ENCODE peak calls at places on chromosomes 4 and X, in ten cellular contexts. P, A, V, K, G, I, O, B, S and E are unnamed samples.

GRCh38 chr4:25879091-25879584 is 16.4 kb upstream of the SEL1L3 start:
- DNase-seq in S (no peak), G (no peak), K (no peak), O (no peak), A (no peak), V (no peak), I (no peak), P (no peak), B (no peak), E (no peak)

GRCh38 chr4:58767598-58767997 is 1657.4 kb upstream of the IGFBP7 start:
- DNase-seq in G (no peak), O (no peak), B (no peak), S (no peak), A (no peak), I (no peak), K (no peak), P (no peak), V (no peak), E (no peak)

GRCh38 chr4:105092768-105093167 is 53.9 kb upstream of the TET2 start:
- DNase-seq in S (no peak), P (no peak), I (no peak), V (no peak), B (no peak), O (peak), K (peak), A (no peak), G (no peak), E (no peak)

GRCh38 chrX:40127052-40127451 is 29.3 kb upstream of the BCOR start:
- DNase-seq in A (no peak), S (no peak), G (no peak), I (no peak), K (no peak), V (no peak), O (no peak), P (no peak), B (no peak), E (no peak)

GRCh38 chr4:184838249-184839074 is 12.7 kb upstream of the ACSL1 start:
- DNase-seq in B (no peak), G (no peak), A (no peak), O (no peak), P (no peak), K (no peak), V (no peak), I (no peak), S (no peak), E (no peak)

GRCh38 chr4:151238477-151238876 is 38.5 kb upstream of the PRSS48 start:
- DNase-seq in B (peak), A (no peak), I (no peak), P (no peak), G (no peak), K (peak), S (no peak), V (no peak), O (peak), E (no peak)

GRCh38 chr4:46219872-46220271 is 96.0 kb upstream of the GABRG1 start:
- DNase-seq in G (no peak), A (no peak), O (no peak), S (no peak), B (no peak), P (no peak), K (no peak), I (no peak), V (no peak), E (no peak)

GRCh38 chrX:106249706-106250379 is 81.7 kb downstream of the PWWP3B start:
- DNase-seq in G (no peak), S (no peak), V (no peak), I (no peak), A (no peak), P (no peak), K (peak), O (peak), B (peak), E (no peak)

GRCh38 chr4:110108470-110108869 is 89.9 kb downstream of the ELOVL6 start:
- DNase-seq in S (no peak), I (no peak), G (no peak), B (no peak), K (no peak), P (no peak), O (no peak), A (no peak), V (no peak), E (no peak)

GRCh38 chr4:24471623-24472510 is 112.5 kb downstream of the DHX15 start:
- DNase-seq in A (no peak), K (no peak), S (peak), G (peak), P (peak), B (peak), O (peak), I (no peak), V (no peak), E (peak)

GRCh38 chr4:10738826-10739489 is 54.4 kb upstream of the CLNK start:
- DNase-seq in G (no peak), A (peak), B (no peak), O (no peak), I (no peak), S (no peak), P (no peak), V (no peak), K (peak), E (no peak)

GRCh38 chr4:171676555-171677215 is 136.5 kb upstream of the GALNTL6 start:
- DNase-seq in B (peak), G (no peak), P (no peak), V (no peak), S (no peak), K (no peak), A (no peak), I (no peak), O (no peak), E (no peak)

GRCh38 chr4:67587156-67587555 is 28.6 kb downstream of the STAP1 start:
- DNase-seq in S (no peak), K (no peak), V (no peak), I (no peak), A (no peak), P (no peak), B (no peak), G (no peak), O (no peak), E (no peak)

GRCh38 chr4:176334066-176334465 is 14.3 kb downstream of the SPCS3 start:
- DNase-seq in P (no peak), I (no peak), K (no peak), S (no peak), B (no peak), O (peak), V (no peak), A (no peak), G (no peak), E (no peak)

GRCh38 chr4:55510685-55511084 is 36.0 kb downstream of the CLOCK start:
- DNase-seq in K (no peak), I (no peak), P (no peak), G (no peak), B (no peak), S (no peak), V (no peak), A (no peak), O (no peak), E (no peak)

GRCh38 chr4:7209699-7210098 is 17.4 kb downstream of the SORCS2 start:
- DNase-seq in A (no peak), V (no peak), B (no peak), O (peak), S (no peak), P (no peak), K (no peak), G (no peak), I (no peak), E (no peak)

GRCh38 chr4:139876328-139876941 is 210.8 kb downstream of the MGST2 start:
- DNase-seq in P (no peak), O (no peak), I (no peak), V (no peak), B (peak), G (no peak), S (no peak), A (no peak), K (no peak), E (no peak)

GRCh38 chr4:140806175-140806574 is 50.0 kb upstream of the TBC1D9 start:
- DNase-seq in G (no peak), P (no peak), V (no peak), K (no peak), I (no peak), O (no peak), A (no peak), S (no peak), B (no peak), E (no peak)

GRCh38 chrX:129653985-129654651 is 638 bp downstream of the APLN start:
- DNase-seq in K (no peak), B (peak), A (no peak), O (no peak), V (no peak), G (no peak), P (peak), I (no peak), S (no peak), E (peak)

GRCh38 chrX:129769467-129770154 is 10.1 kb upstream of the SASH3 start:
- DNase-seq in G (peak), B (no peak), A (no peak), S (peak), P (no peak), V (no peak), K (no peak), O (no peak), I (no peak), E (no peak)

GRCh38 chr4:2791518-2792395 is 1.1 kb upstream of the SH3BP2 start:
- DNase-seq in O (no peak), P (peak), V (no peak), G (peak), B (no peak), A (no peak), S (peak), K (no peak), I (no peak), E (peak)

GRCh38 chr4:80239480-80239879 is 27.0 kb upstream of the FGF5 start:
- DNase-seq in I (no peak), A (no peak), V (no peak), O (no peak), S (no peak), B (no peak), P (no peak), G (no peak), K (no peak), E (no peak)

GRCh38 chr4:10496200-10496599 is 39.0 kb upstream of the ZNF518B start:
- DNase-seq in V (no peak), G (peak), K (no peak), S (no peak), I (peak), P (no peak), O (no peak), A (no peak), B (no peak), E (no peak)

DNA sequence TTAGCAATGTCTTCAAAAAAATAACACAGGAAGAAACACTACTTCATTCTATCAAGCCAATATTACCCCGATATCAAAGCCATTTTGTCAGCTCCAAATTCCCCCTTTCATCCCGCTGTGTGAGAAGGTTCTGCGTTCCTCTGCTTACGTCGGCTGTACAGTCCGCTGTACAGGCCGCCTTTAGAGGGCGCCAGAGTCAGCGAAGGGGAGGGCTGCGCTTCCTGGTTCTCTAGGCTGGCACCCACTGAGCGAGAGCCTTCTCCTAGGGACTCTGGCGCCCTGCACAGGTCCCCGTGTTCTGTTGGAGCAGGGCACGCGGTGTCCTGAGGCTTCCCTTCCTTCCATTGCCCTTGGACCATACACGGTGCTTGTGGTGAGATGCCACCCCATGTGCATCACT is 25.3 kb upstream of the CT45A1 start:
- DNase-seq in B (no peak), G (peak), O (no peak), P (no peak), K (no peak), V (no peak), S (peak), A (no peak), I (no peak), E (peak)
- TF ChIP-seq CTCF in B (no peak), G (peak), O (peak), P (peak), K (no peak), V (no peak), S (no peak), A (peak), I (peak), E (peak)

DNA sequence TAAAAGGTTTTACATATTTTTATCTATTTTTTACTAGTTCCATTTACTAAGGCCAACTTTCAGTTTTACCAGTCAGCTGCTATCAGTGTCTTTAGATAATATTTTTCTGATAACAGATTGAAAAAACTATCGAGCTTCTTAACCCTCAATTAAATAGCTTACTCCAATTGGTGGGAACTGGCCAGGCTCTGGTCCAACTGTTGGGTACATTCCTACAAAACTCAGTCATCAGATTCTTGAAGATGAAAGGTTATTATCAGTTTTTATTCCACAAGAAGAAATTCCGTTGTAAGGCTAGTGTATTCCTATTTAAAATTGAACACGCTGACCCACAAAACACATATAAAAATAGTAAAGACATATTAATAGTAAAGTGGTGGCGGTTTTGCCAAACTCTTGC is 346.2 kb downstream of the MAPK10 start:
- DNase-seq in B (peak), A (peak), K (peak), S (no peak), I (no peak), O (peak), V (no peak), P (no peak), G (no peak), E (no peak)
- H3K4me3 ChIP-seq in B (no peak), A (no peak), K (no peak), S (no peak), I (no peak), O (no peak), V (no peak), P (no peak), G (no peak), E (no peak)

GRCh38 chrX:132956421-132957210 is 1.8 kb downstream of the HS6ST2 start:
- DNase-seq in V (no peak), G (peak), A (no peak), B (no peak), K (no peak), I (no peak), S (no peak), P (no peak), O (no peak), E (no peak)
- TF ChIP-seq CTCF in V (no peak), G (no peak), A (no peak), B (no peak), K (no peak), I (no peak), S (no peak), P (no peak), O (no peak), E (no peak)

GRCh38 chr4:54226399-54227260 is 2.5 kb upstream of the PDGFRA start:
- DNase-seq in V (no peak), S (peak), B (no peak), O (peak), P (peak), G (peak), A (peak), I (no peak), K (peak), E (no peak)
- H3K4me3 ChIP-seq in V (peak), S (no peak), B (peak), O (peak), P (peak), G (peak), A (peak), I (peak), K (peak), E (no peak)

GRCh38 chrX:69282893-69283690 is 117.8 kb upstream of the PJA1 start:
- DNase-seq in K (no peak), A (no peak), S (no peak), B (no peak), G (peak), O (no peak), V (no peak), I (no peak), P (no peak), E (peak)
- TF ChIP-seq CTCF in K (no peak), A (peak), S (no peak), B (no peak), G (peak), O (no peak), V (no peak), I (peak), P (no peak), E (peak)

DNA sequence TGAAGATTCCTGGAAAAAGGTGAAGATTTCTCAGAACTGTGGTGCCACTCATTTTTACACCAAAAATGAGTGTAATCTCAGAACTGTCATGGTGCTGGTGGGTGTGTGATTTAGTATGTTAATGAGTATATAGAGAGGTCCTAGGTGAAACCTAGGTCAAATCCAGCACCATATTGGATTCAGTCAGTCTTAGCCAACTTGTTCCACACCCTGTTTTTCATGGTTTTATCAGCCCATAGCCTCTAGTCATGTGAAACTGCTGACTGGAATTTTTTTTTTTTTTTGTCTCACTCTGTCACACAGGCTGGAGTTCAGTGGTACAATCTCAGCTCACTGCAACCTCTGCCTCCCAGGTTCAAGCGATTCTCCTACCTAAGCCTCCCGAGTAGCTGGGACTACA is 58.0 kb downstream of the LAS1L start:
- DNase-seq in I (no peak), B (no peak), P (no peak), O (no peak), V (no peak), S (no peak), A (no peak), K (no peak), G (no peak), E (no peak)
- H3K4me3 ChIP-seq in I (no peak), B (no peak), P (no peak), O (no peak), V (no peak), S (no peak), A (no peak), K (no peak), G (no peak), E (no peak)